ENCODE peak calls at places on chromosomes 6 and 20, in eight cellular contexts. J, L, U, Y, K, W, H and P are unnamed samples.

GRCh38 chr20:59618131-59618530 is 13.8 kb downstream of the PHACTR3 start:
- DNase-seq in J (no peak), L (no peak), U (no peak), Y (no peak), K (no peak), W (no peak), H (no peak), P (no peak)

GRCh38 chr6:23478324-23478723 is 647.7 kb upstream of the NRSN1 start:
- DNase-seq in J (no peak), L (no peak), U (no peak), Y (no peak), K (no peak), W (no peak), H (no peak), P (no peak)

GRCh38 chr6:64904616-64905015 is 802.4 kb downstream of the EYS start:
- DNase-seq in J (no peak), L (no peak), U (no peak), Y (no peak), K (no peak), W (no peak), H (no peak), P (no peak)

GRCh38 chr20:48644286-48644828 is 183.4 kb downstream of the PREX1 start:
- DNase-seq in J (no peak), L (no peak), U (no peak), Y (no peak), K (no peak), W (no peak), H (no peak), P (no peak)

GRCh38 chr6:82080767-82081166 is 166.8 kb downstream of the IBTK start:
- DNase-seq in J (no peak), L (no peak), U (no peak), Y (no peak), K (no peak), W (no peak), H (no peak), P (no peak)

GRCh38 chr6:11662323-11662722 is 116.3 kb downstream of the ADTRP start:
- DNase-seq in J (no peak), L (no peak), U (no peak), Y (no peak), K (no peak), W (no peak), H (no peak), P (no peak)

GRCh38 chr6:12026120-12026519 is 14.0 kb downstream of the HIVEP1 start:
- DNase-seq in J (no peak), L (no peak), U (no peak), Y (peak), K (no peak), W (no peak), H (no peak), P (no peak)

GRCh38 chr20:38137441-38138037 is 27.5 kb downstream of the TGM2 start:
- DNase-seq in J (no peak), L (peak), U (no peak), Y (no peak), K (no peak), W (no peak), H (no peak), P (no peak)

GRCh38 chr6:134997133-134997841 is 47.4 kb upstream of the ALDH8A1 start:
- DNase-seq in J (no peak), L (no peak), U (no peak), Y (no peak), K (no peak), W (no peak), H (no peak), P (no peak)

GRCh38 chr20:44035924-44036323 is 121.3 kb downstream of the TOX2 start:
- DNase-seq in J (no peak), L (peak), U (no peak), Y (no peak), K (no peak), W (no peak), H (no peak), P (no peak)

GRCh38 chr6:36560822-36561221 is 13.5 kb upstream of the STK38 start:
- DNase-seq in J (no peak), L (no peak), U (no peak), Y (no peak), K (no peak), W (no peak), H (no peak), P (no peak)

DNA sequence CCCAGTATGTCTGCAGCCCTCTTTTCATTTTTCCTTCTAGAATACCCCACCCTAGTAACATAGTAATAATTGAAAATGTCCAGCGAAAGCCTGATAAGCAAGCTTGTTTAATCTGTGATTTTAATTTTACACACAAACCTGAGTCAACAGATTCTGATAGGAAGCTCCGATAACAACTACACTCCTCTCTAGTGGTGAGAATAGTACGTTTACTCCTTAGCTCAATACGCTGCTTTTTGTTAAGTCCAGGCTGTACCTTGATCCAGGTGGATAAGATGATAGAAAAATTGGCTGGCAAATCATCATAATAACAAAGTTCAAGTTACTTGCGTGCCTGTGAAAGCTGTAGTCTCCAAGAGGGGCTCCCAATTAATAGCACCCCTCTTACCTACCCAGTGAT is 25.5 kb upstream of the DCBLD1 start:
- DNase-seq in J (no peak), L (no peak), U (no peak), Y (no peak), K (no peak), W (no peak), H (no peak), P (no peak)
- TF ChIP-seq CTCF in J (no peak), L (no peak), U (no peak), Y (no peak), K (no peak), W (no peak), H (no peak), P (no peak)

DNA sequence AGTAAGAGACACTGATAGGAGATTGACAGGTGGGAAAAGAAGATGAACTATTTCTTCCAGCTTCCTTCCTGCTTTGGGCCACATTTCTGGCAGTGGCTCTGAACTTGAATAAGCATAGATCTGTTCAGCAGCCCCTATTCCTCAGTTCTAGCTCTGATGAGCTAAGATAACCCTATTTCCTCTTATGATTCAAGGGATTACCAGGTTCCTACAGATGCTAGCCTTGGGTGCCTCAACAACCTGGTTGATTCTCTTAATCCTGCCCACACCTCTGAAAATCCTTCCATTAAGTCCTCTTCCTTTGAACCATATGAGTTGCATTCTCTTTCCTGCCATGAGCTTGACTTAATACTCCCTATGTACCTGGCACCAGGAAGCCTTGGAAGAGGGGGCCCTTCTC is 49.8 kb upstream of the MOCS1 start:
- DNase-seq in J (no peak), L (no peak), U (no peak), Y (no peak), K (no peak), W (no peak), H (no peak), P (no peak)
- TF ChIP-seq CTCF in J (no peak), L (no peak), U (no peak), Y (no peak), K (no peak), W (no peak), H (no peak), P (no peak)

DNA sequence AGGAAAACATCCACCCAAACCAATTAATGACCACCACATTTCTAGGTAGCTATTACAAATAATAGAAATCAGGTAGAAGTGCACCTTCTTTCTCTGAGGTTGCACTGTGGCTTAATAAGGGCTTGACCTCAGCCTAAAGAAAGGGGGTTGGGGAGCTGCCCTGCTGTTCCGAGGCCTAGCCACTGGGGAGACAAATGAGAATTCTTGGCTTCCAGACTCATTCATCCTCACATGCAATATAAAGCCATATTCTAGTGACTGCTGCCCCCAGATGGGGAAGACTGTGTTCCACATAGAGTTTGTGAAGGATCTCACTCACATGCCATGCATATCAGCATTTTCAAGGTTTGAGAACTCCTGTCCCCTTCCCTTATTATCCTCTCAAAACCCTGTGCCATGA is 22.9 kb downstream of the SAYSD1 start:
- DNase-seq in J (no peak), L (no peak), U (no peak), Y (no peak), K (peak), W (no peak), H (no peak), P (no peak)
- TF ChIP-seq CTCF in J (no peak), L (no peak), U (no peak), Y (no peak), K (peak), W (no peak), H (no peak), P (peak)

GRCh38 chr6:139173172-139173571 is 38.3 kb downstream of the HECA start:
- DNase-seq in J (no peak), L (no peak), U (peak), Y (no peak), K (no peak), W (no peak), H (no peak), P (no peak)
- TF ChIP-seq CTCF in J (no peak), L (no peak), U (no peak), Y (no peak), K (no peak), W (no peak), H (no peak), P (no peak)

GRCh38 chr6:27206806-27207205 is 40.7 kb upstream of the PRSS16 start:
- DNase-seq in J (no peak), L (no peak), U (no peak), Y (no peak), K (no peak), W (no peak), H (no peak), P (no peak)
- TF ChIP-seq CTCF in J (no peak), L (no peak), U (no peak), Y (no peak), K (no peak), W (no peak), H (no peak), P (no peak)

DNA sequence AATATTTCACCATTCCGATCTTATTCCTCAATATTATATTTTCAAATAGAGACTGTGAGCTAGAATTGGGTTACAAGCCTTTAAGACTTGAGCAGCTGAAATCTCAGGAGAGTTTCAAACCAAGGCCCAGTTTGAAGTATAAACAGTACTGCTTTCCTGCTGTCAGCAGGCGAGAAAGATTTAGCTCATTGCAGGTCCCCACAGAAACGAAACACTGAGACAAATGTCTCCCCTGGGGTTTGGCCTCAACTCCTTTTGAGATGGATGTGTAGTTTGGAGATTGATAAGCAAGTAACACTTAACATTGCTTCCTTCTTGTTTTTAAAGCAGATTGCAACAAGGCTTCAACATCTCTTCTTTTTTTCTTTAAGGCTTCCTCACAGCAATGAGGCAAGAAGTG is 22.4 kb upstream of the GLP1R start:
- DNase-seq in J (no peak), L (no peak), U (no peak), Y (no peak), K (no peak), W (no peak), H (no peak), P (no peak)
- TF ChIP-seq CTCF in J (no peak), L (no peak), U (no peak), Y (no peak), K (no peak), W (no peak), H (no peak), P (no peak)

DNA sequence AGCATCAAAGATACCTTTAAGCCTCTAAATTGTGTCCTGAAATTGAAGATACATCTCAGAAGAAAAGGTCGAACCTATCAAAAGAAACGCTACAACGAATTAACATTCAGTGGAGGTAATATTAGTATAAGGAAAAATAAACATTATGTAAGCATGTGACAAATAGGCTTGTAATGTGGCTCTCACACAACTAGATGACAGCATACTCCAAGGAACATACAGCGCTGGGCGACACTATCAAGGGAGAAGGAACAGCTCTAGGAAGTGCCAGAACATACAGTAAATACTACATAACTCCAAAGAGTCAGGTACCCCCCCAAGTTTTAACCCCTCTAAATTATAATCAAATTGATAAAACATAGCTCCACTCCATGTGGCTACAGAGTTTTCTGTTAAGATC is 103.5 kb downstream of the LAMP5 start:
- DNase-seq in J (peak), L (no peak), U (no peak), Y (peak), K (peak), W (no peak), H (peak), P (no peak)
- TF ChIP-seq CTCF in J (peak), L (peak), U (peak), Y (no peak), K (peak), W (peak), H (peak), P (peak)

GRCh38 chr6:85126448-85127178 is 323.3 kb upstream of the NT5E start:
- DNase-seq in J (peak), L (peak), U (peak), Y (peak), K (peak), W (peak), H (peak), P (peak)
- TF ChIP-seq CTCF in J (peak), L (peak), U (peak), Y (peak), K (peak), W (peak), H (peak), P (peak)

DNA sequence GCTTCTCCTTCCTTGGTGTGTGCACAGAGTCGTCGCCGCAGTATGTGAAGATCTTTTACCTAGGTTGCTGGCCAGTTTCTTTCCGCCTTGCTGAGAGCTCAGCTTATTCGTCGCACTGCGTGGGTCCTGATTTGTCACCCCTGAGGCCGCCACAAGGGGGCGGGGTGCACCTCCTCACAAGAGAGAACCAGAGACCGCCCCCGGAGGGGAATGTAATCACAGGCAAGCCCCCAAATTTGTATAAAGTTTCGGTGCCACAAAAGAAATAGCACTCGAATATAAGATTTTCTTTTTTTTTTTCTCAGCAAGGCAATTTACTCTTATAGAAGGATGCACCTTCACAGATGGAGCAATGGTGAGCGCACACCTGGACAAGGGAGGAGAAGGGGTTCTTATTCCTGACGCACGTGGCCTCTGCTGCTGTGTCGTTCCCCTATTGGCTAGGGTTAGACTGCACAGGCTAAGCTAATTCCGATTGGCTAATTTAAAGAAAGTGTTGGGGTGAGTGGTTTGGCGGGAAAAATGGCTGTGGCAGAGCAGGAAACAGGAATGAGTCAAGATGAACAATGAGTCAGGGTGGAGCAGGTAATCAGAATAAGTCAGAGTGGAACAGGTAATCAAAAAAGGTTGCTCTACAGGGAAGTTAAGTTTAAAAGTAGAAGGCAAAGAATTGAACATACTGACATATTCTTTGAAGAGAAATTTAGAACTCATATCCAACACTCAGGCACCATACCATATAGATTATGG is 19.5 kb downstream of the NCOA3 start:
- DNase-seq in J (no peak), L (no peak), U (no peak), Y (no peak), K (no peak), W (no peak), H (no peak), P (no peak)
- TF ChIP-seq CTCF in J (no peak), L (no peak), U (no peak), Y (no peak), K (no peak), W (no peak), H (peak), P (no peak)

DNA sequence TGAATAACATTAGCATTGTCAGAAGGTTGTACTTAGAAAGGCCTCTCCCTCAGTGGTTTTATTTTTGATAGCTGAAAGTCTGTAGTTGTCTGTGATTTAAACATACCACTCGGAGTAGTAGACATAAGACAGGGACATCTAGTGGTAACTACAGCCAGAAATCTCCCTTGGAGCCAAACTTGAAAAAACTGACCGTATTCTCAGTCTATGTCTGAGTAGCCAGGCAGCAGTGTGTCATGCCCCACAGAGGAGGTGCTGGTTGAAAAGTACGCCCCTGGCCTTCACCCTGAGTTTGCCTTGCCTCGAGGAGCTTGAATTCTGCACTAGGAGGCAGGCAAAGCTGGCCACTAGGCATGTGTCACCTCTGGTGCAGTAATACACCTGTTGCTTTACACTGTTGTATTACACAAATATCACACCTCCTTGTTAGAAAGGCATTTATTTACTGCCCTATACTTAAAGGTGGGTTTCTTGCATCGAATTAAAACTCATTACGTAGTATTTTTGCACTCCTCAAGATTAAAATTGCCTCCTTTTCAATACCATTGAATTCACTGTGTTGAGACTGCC is 20.8 kb downstream of the ZBTB2 start:
- DNase-seq in J (no peak), L (no peak), U (no peak), Y (peak), K (no peak), W (no peak), H (peak), P (no peak)
- TF ChIP-seq CTCF in J (no peak), L (no peak), U (no peak), Y (peak), K (no peak), W (peak), H (peak), P (no peak)